ENCODE peak calls at places on chromosomes 16 and 17, in nine cellular contexts. L is body of pancreas, W is right lobe of liver, B is NCI-H1436, Z is Right ventricle myocardium superior, D is WTC11, H is T47D, C is colonic mucosa, I is T-helper 2 cell. O is an unnamed sample.

GRCh38 chr17:45314761-45315549 is 1.9 kb downstream of the MAP3K14 start:
- DNase-seq in C (no peak), D (no peak), H (no peak), Z (no peak), L (no peak), B (no peak), I (no peak), W (no peak), O (peak; percentile 24)

GRCh38 chr17:19646788-19647696 is 1.5 kb upstream of the ALDH3A2 start:
- DNase-seq in I (no peak), C (peak; percentile 40), H (no peak), B (no peak), Z (no peak), D (no peak), W (peak; percentile 48), L (no peak), O (peak; percentile 89)

GRCh38 chr17:7552621-7553051 is 3.8 kb downstream of the TNFSF12 start:
- DNase-seq in I (peak; percentile 69), B (no peak), C (no peak), D (no peak), Z (no peak), H (no peak), L (no peak), W (no peak), O (no peak)

GRCh38 chr16:87963400-87963799 is 12.2 kb downstream of the BANP start:
- DNase-seq in H (no peak), I (peak; percentile 67), C (no peak), W (no peak), B (no peak), D (no peak), Z (no peak), L (no peak), O (no peak)

GRCh38 chr16:1363501-1364041 is 11.8 kb downstream of the GNPTG start:
- DNase-seq in B (peak; percentile 30), Z (peak; percentile 76), C (peak; percentile 55), I (peak; percentile 33), L (peak; percentile 72), W (peak; percentile 73), H (peak; percentile 90), D (peak; percentile 79), O (peak; percentile 57)

GRCh38 chr16:51508813-51509212 is 357.7 kb upstream of the SALL1 start:
- DNase-seq in C (no peak), I (no peak), B (no peak), D (no peak), W (no peak), Z (no peak), L (no peak), H (no peak), O (no peak)

GRCh38 chr16:88732172-88732960 is 26.1 kb downstream of the CTU2 start:
- DNase-seq in W (no peak), D (no peak), Z (no peak), B (no peak), C (no peak), L (no peak), H (no peak), I (no peak), O (no peak)

GRCh38 chr17:17816240-17816814 is 20.5 kb downstream of the SREBF1 start:
- DNase-seq in D (no peak), Z (no peak), H (no peak), B (no peak), I (no peak), C (no peak), W (no peak), L (no peak), O (no peak)

O was measured in NCI-H146.